ENCODE peak calls at places on chromosomes 12 and 14, in six cellular contexts. A is colonic mucosa, E is uterus, G is PC-9, M is K562, C is lower lobe of right lung. K is an unnamed sample.

GRCh38 chr14:26841361-26841760 is 243.5 kb upstream of the NOVA1 start:
- DNase-seq in A (no peak), E (no peak), G (no peak), M (no peak), C (no peak), K (no peak)

GRCh38 chr12:122878780-122879612 is 16.9 kb downstream of the VPS37B start:
- DNase-seq in A (no peak), E (no peak), G (no peak), M (no peak), C (no peak), K (no peak)

GRCh38 chr14:58746261-58746660 is 108.5 kb downstream of the DACT1 start:
- DNase-seq in A (peak), E (no peak), G (no peak), M (peak), C (no peak), K (no peak)

GRCh38 chr12:121238604-121239334 is 28.8 kb downstream of the P2RX4 start:
- DNase-seq in A (no peak), E (no peak), G (no peak), M (no peak), C (no peak), K (no peak)

GRCh38 chr12:124115976-124116690 is 143.1 kb downstream of the ZNF664 start:
- DNase-seq in A (no peak), E (no peak), G (no peak), M (no peak), C (no peak), K (no peak)

GRCh38 chr12:27711312-27711682 is 665 bp downstream of the MRPS35 start:
- DNase-seq in A (no peak), E (no peak), G (peak), M (peak), C (no peak), K (no peak)

GRCh38 chr12:14379508-14379907 is 14.0 kb downstream of the ATF7IP start:
- DNase-seq in A (no peak), E (no peak), G (no peak), M (no peak), C (no peak), K (no peak)

GRCh38 chr14:99809376-99809775 is 16.2 kb downstream of the EML1 start:
- DNase-seq in A (peak), E (peak), G (no peak), M (no peak), C (no peak), K (peak)

GRCh38 chr12:14396071-14396470 is 30.6 kb downstream of the ATF7IP start:
- DNase-seq in A (no peak), E (no peak), G (no peak), M (no peak), C (no peak), K (no peak)

GRCh38 chr14:60777856-60778578 is 43.5 kb downstream of the MNAT1 start:
- DNase-seq in A (no peak), E (no peak), G (no peak), M (no peak), C (no peak), K (no peak)

GRCh38 chr14:69247691-69248440 is 12.1 kb upstream of the GALNT16 start:
- DNase-seq in A (no peak), E (peak), G (no peak), M (no peak), C (no peak), K (peak)

GRCh38 chr12:42669471-42669997 is 80.0 kb upstream of the PRICKLE1 start:
- DNase-seq in A (no peak), E (no peak), G (no peak), M (no peak), C (no peak), K (no peak)

GRCh38 chr12:128817115-128818015 is 6.4 kb downstream of the SLC15A4 start:
- DNase-seq in A (no peak), E (peak), G (no peak), M (peak), C (peak), K (peak)

GRCh38 chr12:47396902-47397663 is 308.7 kb downstream of the RPAP3 start:
- DNase-seq in A (no peak), E (no peak), G (no peak), M (no peak), C (no peak), K (no peak)

GRCh38 chr14:99186956-99187690 is 84.9 kb downstream of the BCL11B start:
- DNase-seq in A (no peak), E (no peak), G (no peak), M (no peak), C (no peak), K (no peak)

GRCh38 chr12:12803186-12803585 is 10.0 kb upstream of the DDX47 start:
- DNase-seq in A (peak), E (peak), G (peak), M (peak), C (peak), K (peak)

GRCh38 chr12:2481951-2482350 is 312.8 kb upstream of the FKBP4 start:
- DNase-seq in A (no peak), E (no peak), G (no peak), M (no peak), C (no peak), K (no peak)

GRCh38 chr12:64088431-64089349 is 133.4 kb downstream of the KICS2 start:
- DNase-seq in A (peak), E (peak), G (peak), M (peak), C (no peak), K (peak)

GRCh38 chr12:115004469-115005146 is 320.6 kb upstream of the TBX3 start:
- DNase-seq in A (no peak), E (no peak), G (no peak), M (no peak), C (no peak), K (no peak)

GRCh38 chr14:64337901-64338615 is 43.9 kb upstream of the ESR2 start:
- DNase-seq in A (peak), E (no peak), G (peak), M (peak), C (peak), K (no peak)

GRCh38 chr12:27246141-27246540 is 2.1 kb downstream of the STK38L start:
- DNase-seq in A (no peak), E (no peak), G (no peak), M (no peak), C (no peak), K (no peak)

GRCh38 chr14:93103392-93104080 is 12.2 kb downstream of the ITPK1 start:
- DNase-seq in A (peak), E (no peak), G (peak), M (no peak), C (peak), K (no peak)

GRCh38 chr12:21456291-21456780 is 18.9 kb downstream of the PYROXD1 start:
- DNase-seq in A (no peak), E (no peak), G (no peak), M (no peak), C (no peak), K (no peak)

GRCh38 chr12:57765003-57765697 is 1.7 kb downstream of the CYP27B1 start:
- DNase-seq in A (peak), E (no peak), G (peak), M (no peak), C (peak), K (peak)

GRCh38 chr12:1835178-1836131 is 15.1 kb downstream of the LRTM2 start:
- DNase-seq in A (no peak), E (no peak), G (no peak), M (no peak), C (peak), K (no peak)

GRCh38 chr12:92753976-92754885 is 51.4 kb downstream of the PLEKHG7 start:
- DNase-seq in A (no peak), E (no peak), G (no peak), M (no peak), C (no peak), K (no peak)

GRCh38 chr12:91202390-91202789 is 19.8 kb upstream of the DCN start:
- DNase-seq in A (no peak), E (no peak), G (no peak), M (no peak), C (no peak), K (no peak)

GRCh38 chr12:15962760-15963159 is 51.6 kb downstream of the DERA start:
- DNase-seq in A (no peak), E (no peak), G (peak), M (no peak), C (no peak), K (no peak)

GRCh38 chr12:104340177-104340576 is 36.6 kb downstream of the EID3 start:
- DNase-seq in A (no peak), E (no peak), G (no peak), M (no peak), C (no peak), K (no peak)
- H3K27ac ChIP-seq in A (no peak), E (peak), G (peak), M (no peak), C (no peak), K (peak)

DNA sequence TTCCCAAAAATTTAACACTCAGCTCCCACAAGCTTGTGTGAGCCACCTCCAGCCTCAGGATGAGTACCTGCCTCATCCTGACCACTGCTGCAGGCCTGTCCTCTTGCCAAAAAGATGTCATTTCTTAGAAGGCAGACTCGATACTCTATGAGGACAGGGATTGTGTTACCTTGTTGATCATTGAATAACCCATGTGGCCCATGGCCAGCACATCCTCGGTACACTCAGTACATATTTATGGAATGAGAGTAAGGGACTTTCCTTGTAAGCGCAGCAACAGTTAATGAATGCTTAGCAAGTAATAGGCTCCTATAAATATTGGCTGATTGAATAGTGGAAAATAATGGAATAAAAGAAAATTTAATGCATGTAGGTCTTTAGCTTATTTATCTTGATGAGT is 15.3 kb upstream of the DGLUCY start:
- DNase-seq in A (no peak), E (no peak), G (no peak), M (no peak), C (no peak), K (no peak)
- H3K27ac ChIP-seq in A (no peak), E (no peak), G (no peak), M (no peak), C (no peak), K (no peak)

GRCh38 chr14:101979666-101980065 is 15.3 kb downstream of the DYNC1H1 start:
- DNase-seq in A (no peak), E (no peak), G (no peak), M (no peak), C (no peak), K (no peak)
- H3K27ac ChIP-seq in A (no peak), E (peak), G (peak), M (no peak), C (no peak), K (peak)

GRCh38 chr12:30796508-30796780 is 41.7 kb upstream of the CAPRIN2 start:
- DNase-seq in A (no peak), E (no peak), G (peak), M (no peak), C (no peak), K (peak)

GRCh38 chr12:30795410-30795659 is 40.6 kb upstream of the CAPRIN2 start:
- DNase-seq in A (no peak), E (no peak), G (no peak), M (no peak), C (no peak), K (no peak)

GRCh38 chr12:30794591-30795409 is 40.0 kb upstream of the CAPRIN2 start:
- DNase-seq in A (no peak), E (no peak), G (peak), M (peak), C (no peak), K (peak)

GRCh38 chr12:30796891-30797371 is 42.2 kb upstream of the CAPRIN2 start:
- DNase-seq in A (no peak), E (no peak), G (peak), M (no peak), C (no peak), K (no peak)

GRCh38 chr12:30795660-30796507 is 41.1 kb upstream of the CAPRIN2 start:
- DNase-seq in A (peak), E (peak), G (peak), M (peak), C (peak), K (peak)
- H3K27ac ChIP-seq in A (no peak), E (peak), G (peak), M (no peak), C (peak), K (peak)

K was measured in tibial artery.